ENCODE peak calls at places on chromosome 19, in ten cellular contexts. One of them, this sample, is unnamed.
A peak's percentile ranks its signal among the peaks of the same experiment; 100 is the strongest.

GRCh38 chr19:50258918-50259372 is 55.5 kb downstream of the MYH14 start:
- DNase-seq in A549: peak; percentile 42
- DNase-seq in left ventricle myocardium inferior: no peak
- DNase-seq in transverse colon: peak; percentile 24
- DNase-seq in HCT116: no peak
- DNase-seq in thoracic aorta: no peak
- DNase-seq in OCI-LY7: peak; percentile 6
- DNase-seq in heart left ventricle: no peak
- DNase-seq in fibroblast of lung: no peak
- DNase-seq in CD8-positive, alpha-beta T cell: no peak
- DNase-seq in this sample: peak; percentile 74

GRCh38 chr19:18833141-18833476 is 1.4 kb downstream of the UPF1 start:
- DNase-seq in A549: no peak
- DNase-seq in HCT116: no peak
- DNase-seq in left ventricle myocardium inferior: no peak
- DNase-seq in CD8-positive, alpha-beta T cell: no peak
- DNase-seq in heart left ventricle: no peak
- DNase-seq in transverse colon: no peak
- DNase-seq in OCI-LY7: peak; percentile 21
- DNase-seq in fibroblast of lung: no peak
- DNase-seq in thoracic aorta: no peak
- DNase-seq in this sample: no peak

GRCh38 chr19:38213911-38214625 is 10.0 kb downstream of the DPF1 start:
- DNase-seq in left ventricle myocardium inferior: no peak
- DNase-seq in OCI-LY7: no peak
- DNase-seq in CD8-positive, alpha-beta T cell: peak; percentile 83
- DNase-seq in HCT116: no peak
- DNase-seq in heart left ventricle: no peak
- DNase-seq in thoracic aorta: no peak
- DNase-seq in fibroblast of lung: peak; percentile 91
- DNase-seq in transverse colon: no peak
- DNase-seq in A549: no peak
- DNase-seq in this sample: no peak

GRCh38 chr19:18596752-18597157 is 8.2 kb downstream of the REX1BD start:
- DNase-seq in heart left ventricle: no peak
- DNase-seq in A549: no peak
- DNase-seq in left ventricle myocardium inferior: peak; percentile 53
- DNase-seq in HCT116: peak; percentile 10
- DNase-seq in CD8-positive, alpha-beta T cell: no peak
- DNase-seq in thoracic aorta: no peak
- DNase-seq in transverse colon: peak; percentile 63
- DNase-seq in OCI-LY7: no peak
- DNase-seq in fibroblast of lung: no peak
- DNase-seq in this sample: peak; percentile 75

GRCh38 chr19:3017923-3018322 is 11.2 kb downstream of the TLE2 start:
- DNase-seq in A549: no peak
- DNase-seq in thoracic aorta: no peak
- DNase-seq in transverse colon: no peak
- DNase-seq in fibroblast of lung: no peak
- DNase-seq in HCT116: no peak
- DNase-seq in OCI-LY7: no peak
- DNase-seq in heart left ventricle: no peak
- DNase-seq in left ventricle myocardium inferior: no peak
- DNase-seq in CD8-positive, alpha-beta T cell: no peak
- DNase-seq in this sample: no peak

GRCh38 chr19:52956917-52957316 is 5.8 kb downstream of the ZNF816 start:
- DNase-seq in fibroblast of lung: no peak
- DNase-seq in CD8-positive, alpha-beta T cell: no peak
- DNase-seq in left ventricle myocardium inferior: no peak
- DNase-seq in HCT116: no peak
- DNase-seq in thoracic aorta: no peak
- DNase-seq in A549: no peak
- DNase-seq in OCI-LY7: no peak
- DNase-seq in heart left ventricle: no peak
- DNase-seq in transverse colon: no peak
- DNase-seq in this sample: no peak

GRCh38 chr19:49574206-49574755 is 6.1 kb downstream of the NOSIP start:
- DNase-seq in fibroblast of lung: no peak
- DNase-seq in transverse colon: no peak
- DNase-seq in OCI-LY7: no peak
- DNase-seq in A549: no peak
- DNase-seq in thoracic aorta: no peak
- DNase-seq in HCT116: no peak
- DNase-seq in CD8-positive, alpha-beta T cell: no peak
- DNase-seq in left ventricle myocardium inferior: no peak
- DNase-seq in heart left ventricle: no peak
- DNase-seq in this sample: no peak

GRCh38 chr19:29583196-29584006 is 22.7 kb upstream of the POP4 start:
- DNase-seq in transverse colon: no peak
- DNase-seq in left ventricle myocardium inferior: no peak
- DNase-seq in heart left ventricle: no peak
- DNase-seq in thoracic aorta: no peak
- DNase-seq in fibroblast of lung: peak; percentile 20
- DNase-seq in CD8-positive, alpha-beta T cell: no peak
- DNase-seq in A549: no peak
- DNase-seq in OCI-LY7: no peak
- DNase-seq in HCT116: no peak
- DNase-seq in this sample: no peak

GRCh38 chr19:47444388-47444821 is 25.1 kb upstream of the MEIS3 start:
- DNase-seq in HCT116: no peak
- DNase-seq in thoracic aorta: no peak
- DNase-seq in fibroblast of lung: no peak
- DNase-seq in transverse colon: no peak
- DNase-seq in CD8-positive, alpha-beta T cell: peak; percentile 57
- DNase-seq in A549: no peak
- DNase-seq in left ventricle myocardium inferior: no peak
- DNase-seq in heart left ventricle: no peak
- DNase-seq in OCI-LY7: no peak
- DNase-seq in this sample: no peak

GRCh38 chr19:6887326-6887725 is at the start of gene ADGRE1:
- DNase-seq in left ventricle myocardium inferior: no peak
- DNase-seq in thoracic aorta: no peak
- DNase-seq in heart left ventricle: peak; percentile 32
- DNase-seq in fibroblast of lung: no peak
- DNase-seq in HCT116: no peak
- DNase-seq in transverse colon: no peak
- DNase-seq in A549: no peak
- DNase-seq in CD8-positive, alpha-beta T cell: no peak
- DNase-seq in OCI-LY7: no peak
- DNase-seq in this sample: no peak

GRCh38 chr19:2050349-2050990 is 574 bp downstream of the MKNK2 start:
- DNase-seq in left ventricle myocardium inferior: no peak
- DNase-seq in transverse colon: no peak
- DNase-seq in fibroblast of lung: no peak
- DNase-seq in OCI-LY7: no peak
- DNase-seq in thoracic aorta: no peak
- DNase-seq in HCT116: no peak
- DNase-seq in heart left ventricle: no peak
- DNase-seq in A549: no peak
- DNase-seq in CD8-positive, alpha-beta T cell: no peak
- DNase-seq in this sample: no peak

GRCh38 chr19:16002380-16002779 is 53.6 kb downstream of the OR10H4 start:
- DNase-seq in CD8-positive, alpha-beta T cell: no peak
- DNase-seq in OCI-LY7: no peak
- DNase-seq in fibroblast of lung: no peak
- DNase-seq in transverse colon: no peak
- DNase-seq in left ventricle myocardium inferior: no peak
- DNase-seq in heart left ventricle: no peak
- DNase-seq in HCT116: no peak
- DNase-seq in thoracic aorta: no peak
- DNase-seq in A549: no peak
- DNase-seq in this sample: no peak

GRCh38 chr19:43624933-43625332 is 5.5 kb upstream of the ZNF428 start:
- DNase-seq in left ventricle myocardium inferior: peak; percentile 36
- DNase-seq in OCI-LY7: peak; percentile 92
- DNase-seq in thoracic aorta: no peak
- DNase-seq in transverse colon: peak; percentile 82
- DNase-seq in CD8-positive, alpha-beta T cell: peak; percentile 93
- DNase-seq in A549: no peak
- DNase-seq in fibroblast of lung: no peak
- DNase-seq in HCT116: peak; percentile 72
- DNase-seq in heart left ventricle: peak; percentile 50
- DNase-seq in this sample: peak; percentile 68

GRCh38 chr19:16571689-16572331 is 405 bp downstream of the SLC35E1 start:
- DNase-seq in left ventricle myocardium inferior: no peak
- DNase-seq in thoracic aorta: no peak
- DNase-seq in fibroblast of lung: peak; percentile 39
- DNase-seq in heart left ventricle: peak; percentile 44
- DNase-seq in A549: no peak
- DNase-seq in HCT116: no peak
- DNase-seq in transverse colon: peak; percentile 51
- DNase-seq in CD8-positive, alpha-beta T cell: no peak
- DNase-seq in OCI-LY7: peak; percentile 62
- DNase-seq in this sample: peak; percentile 69

GRCh38 chr19:5809053-5809452 is 4.2 kb downstream of the NRTN start:
- DNase-seq in A549: no peak
- DNase-seq in transverse colon: no peak
- DNase-seq in CD8-positive, alpha-beta T cell: no peak
- DNase-seq in OCI-LY7: no peak
- DNase-seq in fibroblast of lung: no peak
- DNase-seq in HCT116: no peak
- DNase-seq in thoracic aorta: no peak
- DNase-seq in left ventricle myocardium inferior: no peak
- DNase-seq in heart left ventricle: no peak
- DNase-seq in this sample: no peak

GRCh38 chr19:23461120-23461519 is 65.8 kb upstream of the ZNF91 start:
- DNase-seq in fibroblast of lung: no peak
- DNase-seq in A549: no peak
- DNase-seq in HCT116: no peak
- DNase-seq in CD8-positive, alpha-beta T cell: no peak
- DNase-seq in left ventricle myocardium inferior: no peak
- DNase-seq in thoracic aorta: no peak
- DNase-seq in heart left ventricle: no peak
- DNase-seq in transverse colon: no peak
- DNase-seq in OCI-LY7: no peak
- DNase-seq in this sample: no peak

GRCh38 chr19:42284066-42284501 is 15.0 kb downstream of the CIC start:
- DNase-seq in HCT116: no peak
- DNase-seq in A549: peak; percentile 87
- DNase-seq in heart left ventricle: peak; percentile 89
- DNase-seq in fibroblast of lung: peak; percentile 70
- DNase-seq in thoracic aorta: no peak
- DNase-seq in OCI-LY7: peak; percentile 86
- DNase-seq in left ventricle myocardium inferior: peak; percentile 84
- DNase-seq in transverse colon: peak; percentile 89
- DNase-seq in CD8-positive, alpha-beta T cell: peak; percentile 81
- DNase-seq in this sample: peak; percentile 93
- H3K4me1 ChIP-seq in HCT116: peaks cover 62% of the 10 kb centered on the region
- H3K4me1 ChIP-seq in A549: peaks cover 54% of the 10 kb centered on the region
- H3K4me1 ChIP-seq in heart left ventricle: peaks cover 18% of the 10 kb centered on the region
- H3K4me1 ChIP-seq in fibroblast of lung: peaks cover 44% of the 10 kb centered on the region
- H3K4me1 ChIP-seq in thoracic aorta: peaks cover 56% of the 10 kb centered on the region
- H3K4me1 ChIP-seq in OCI-LY7: peaks cover 52% of the 10 kb centered on the region
- H3K4me1 ChIP-seq in left ventricle myocardium inferior: peaks cover 71% of the 10 kb centered on the region
- H3K4me1 ChIP-seq in transverse colon: peaks cover 60% of the 10 kb centered on the region
- H3K4me1 ChIP-seq in CD8-positive, alpha-beta T cell: peaks cover 40% of the 10 kb centered on the region
- H3K4me1 ChIP-seq in this sample: peaks cover 50% of the 10 kb centered on the region

GRCh38 chr19:4376245-4376990 is 23.9 kb downstream of the SH3GL1 start:
- DNase-seq in left ventricle myocardium inferior: no peak
- DNase-seq in HCT116: no peak
- DNase-seq in heart left ventricle: no peak
- DNase-seq in OCI-LY7: no peak
- DNase-seq in transverse colon: no peak
- DNase-seq in A549: no peak
- DNase-seq in CD8-positive, alpha-beta T cell: no peak
- DNase-seq in fibroblast of lung: no peak
- DNase-seq in thoracic aorta: no peak
- DNase-seq in this sample: peak; percentile 18
- H3K4me1 ChIP-seq in left ventricle myocardium inferior: peaks cover 88% of the 10 kb centered on the region
- H3K4me1 ChIP-seq in HCT116: peaks cover 88% of the 10 kb centered on the region
- H3K4me1 ChIP-seq in heart left ventricle: peaks cover 24% of the 10 kb centered on the region
- H3K4me1 ChIP-seq in OCI-LY7: peaks cover 53% of the 10 kb centered on the region
- H3K4me1 ChIP-seq in transverse colon: peaks cover 78% of the 10 kb centered on the region
- H3K4me1 ChIP-seq in A549: peaks cover 69% of the 10 kb centered on the region
- H3K4me1 ChIP-seq in CD8-positive, alpha-beta T cell: peaks cover 54% of the 10 kb centered on the region
- H3K4me1 ChIP-seq in fibroblast of lung: peaks cover 49% of the 10 kb centered on the region
- H3K4me1 ChIP-seq in thoracic aorta: peaks cover 80% of the 10 kb centered on the region
- H3K4me1 ChIP-seq in this sample: peaks cover 89% of the 10 kb centered on the region

DNA sequence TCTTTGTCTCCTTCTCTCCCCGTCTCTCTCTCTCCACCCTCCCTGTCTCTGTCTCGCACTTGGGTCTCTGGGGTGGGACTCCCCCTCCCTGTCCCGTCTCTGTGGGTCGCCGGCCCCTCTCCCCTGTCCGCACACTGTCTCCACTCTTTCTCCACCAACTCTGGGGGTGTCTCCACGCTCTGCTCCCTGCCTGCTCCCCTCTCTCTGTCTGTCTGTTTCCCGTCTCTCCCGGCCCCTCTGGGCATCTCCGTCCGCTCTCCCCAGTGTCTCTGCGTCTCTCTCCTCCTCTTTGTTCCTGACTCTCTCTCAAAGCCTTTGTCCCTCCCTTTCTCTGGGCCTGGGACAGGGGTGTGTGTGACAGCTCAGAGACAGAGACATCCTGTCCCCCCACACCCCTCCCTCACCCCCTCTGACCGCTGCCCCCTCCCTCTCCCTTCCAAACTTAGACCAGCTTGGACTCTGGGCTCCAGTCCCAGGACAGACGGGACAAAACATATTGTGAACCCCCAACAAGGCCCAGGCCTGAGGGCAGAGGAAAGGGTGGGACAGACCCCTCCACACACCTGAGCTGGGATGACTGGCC is 661 bp upstream of the SBK3 start:
- DNase-seq in OCI-LY7: no peak
- DNase-seq in HCT116: no peak
- DNase-seq in thoracic aorta: no peak
- DNase-seq in A549: no peak
- DNase-seq in heart left ventricle: peak; percentile 81
- DNase-seq in CD8-positive, alpha-beta T cell: no peak
- DNase-seq in left ventricle myocardium inferior: peak; percentile 69
- DNase-seq in transverse colon: no peak
- DNase-seq in fibroblast of lung: no peak
- DNase-seq in this sample: peak; percentile 86
- H3K4me1 ChIP-seq in OCI-LY7: peaks cover 8% of the 10 kb centered on the region
- H3K4me1 ChIP-seq in HCT116: peaks cover 66% of the 10 kb centered on the region
- H3K4me1 ChIP-seq in thoracic aorta: peaks cover 40% of the 10 kb centered on the region
- H3K4me1 ChIP-seq in A549: peaks cover 61% of the 10 kb centered on the region
- H3K4me1 ChIP-seq in heart left ventricle: no peaks in the 10 kb centered on the region
- H3K4me1 ChIP-seq in CD8-positive, alpha-beta T cell: no peaks in the 10 kb centered on the region
- H3K4me1 ChIP-seq in left ventricle myocardium inferior: peaks cover 54% of the 10 kb centered on the region
- H3K4me1 ChIP-seq in transverse colon: peaks cover 11% of the 10 kb centered on the region
- H3K4me1 ChIP-seq in fibroblast of lung: peaks cover 32% of the 10 kb centered on the region
- H3K4me1 ChIP-seq in this sample: peaks cover 46% of the 10 kb centered on the region

DNA sequence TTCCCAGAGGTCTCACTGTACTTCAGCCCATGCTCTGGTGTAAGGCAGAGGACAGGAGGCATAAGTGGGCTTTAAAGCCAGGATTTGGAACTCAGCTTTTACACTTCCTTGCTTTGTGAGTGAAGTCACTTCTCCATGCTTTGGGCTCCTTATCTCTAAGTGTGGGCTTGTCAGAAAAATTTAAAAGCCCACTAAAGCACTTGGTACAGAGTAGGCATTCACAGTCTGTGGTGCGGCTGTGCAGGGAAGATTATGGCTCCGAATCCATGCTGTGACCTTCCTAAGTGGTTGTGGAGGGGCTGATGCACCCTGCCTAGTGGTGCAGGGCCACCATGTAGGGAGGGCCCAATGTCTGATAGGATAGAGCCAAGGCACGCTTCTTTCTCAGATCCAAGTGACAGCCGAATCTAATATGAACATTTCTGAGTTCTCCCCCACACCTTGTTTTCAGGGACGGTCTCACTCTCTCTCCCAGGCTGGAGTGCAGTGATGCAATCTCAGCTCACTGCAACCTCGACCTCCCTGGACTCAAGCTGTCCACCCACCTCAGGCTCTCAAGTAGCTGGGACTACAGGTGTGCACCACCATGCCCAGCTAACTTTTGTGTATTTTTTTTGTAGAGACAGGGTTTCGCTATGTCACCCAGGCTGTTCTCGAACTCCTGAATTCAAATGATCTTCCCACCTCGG is 6.9 kb downstream of the TIMM29 start:
- DNase-seq in thoracic aorta: no peak
- DNase-seq in left ventricle myocardium inferior: no peak
- DNase-seq in HCT116: no peak
- DNase-seq in CD8-positive, alpha-beta T cell: no peak
- DNase-seq in OCI-LY7: no peak
- DNase-seq in transverse colon: no peak
- DNase-seq in fibroblast of lung: no peak
- DNase-seq in A549: no peak
- DNase-seq in heart left ventricle: no peak
- DNase-seq in this sample: no peak
- H3K4me1 ChIP-seq in thoracic aorta: peaks cover 7% of the 10 kb centered on the region
- H3K4me1 ChIP-seq in left ventricle myocardium inferior: peaks cover 11% of the 10 kb centered on the region
- H3K4me1 ChIP-seq in HCT116: peaks cover 42% of the 10 kb centered on the region
- H3K4me1 ChIP-seq in CD8-positive, alpha-beta T cell: no peaks in the 10 kb centered on the region
- H3K4me1 ChIP-seq in OCI-LY7: peaks cover 22% of the 10 kb centered on the region
- H3K4me1 ChIP-seq in transverse colon: peaks cover 19% of the 10 kb centered on the region
- H3K4me1 ChIP-seq in fibroblast of lung: no peaks in the 10 kb centered on the region
- H3K4me1 ChIP-seq in A549: peaks cover 21% of the 10 kb centered on the region
- H3K4me1 ChIP-seq in heart left ventricle: no peaks in the 10 kb centered on the region
- H3K4me1 ChIP-seq in this sample: peaks cover 5% of the 10 kb centered on the region